ENCODE peak calls at places on chromosome 15, in nine cellular contexts. W, S, F, M, G, I, P, R and U are unnamed samples.

GRCh38 chr15:59553879-59554735 is 57.5 kb upstream of the GCNT3 start:
- DNase-seq in W (peak; percentile 5), S (peak; percentile 84), F (no peak), M (no peak), G (no peak), I (no peak), P (peak; percentile 77), R (no peak), U (no peak)

GRCh38 chr15:40443255-40443654 is 2.5 kb downstream of the BAHD1 start:
- DNase-seq in W (no peak), S (no peak), F (no peak), M (no peak), G (no peak), I (no peak), P (no peak), R (no peak), U (no peak)

GRCh38 chr15:69679623-69680228 is 227.1 kb downstream of the RPLP1 start:
- DNase-seq in W (no peak), S (no peak), F (no peak), M (no peak), G (no peak), I (no peak), P (no peak), R (no peak), U (no peak)

GRCh38 chr15:69760890-69761568 is 308.4 kb downstream of the RPLP1 start:
- DNase-seq in W (peak; percentile 81), S (peak; percentile 99), F (peak; percentile 15), M (peak; percentile 70), G (peak; percentile 8), I (peak; percentile 99), P (peak; percentile 86), R (peak; percentile 54), U (peak; percentile 94)

GRCh38 chr15:82660378-82660777 is 13.2 kb upstream of the CPEB1 start:
- DNase-seq in W (no peak), S (no peak), F (no peak), M (no peak), G (no peak), I (no peak), P (no peak), R (no peak), U (no peak)

GRCh38 chr15:57445872-57446271 is 69.6 kb downstream of the CGNL1 start:
- DNase-seq in W (no peak), S (peak; percentile 36), F (no peak), M (no peak), G (peak; percentile 45), I (peak; percentile 13), P (no peak), R (no peak), U (no peak)

GRCh38 chr15:70562906-70563305 is 200.5 kb downstream of the UACA start:
- DNase-seq in W (peak; percentile 22), S (no peak), F (no peak), M (no peak), G (no peak), I (no peak), P (no peak), R (no peak), U (no peak)

GRCh38 chr15:63292241-63292640 is 14.8 kb downstream of the APH1B start:
- DNase-seq in W (no peak), S (no peak), F (no peak), M (no peak), G (no peak), I (no peak), P (no peak), R (no peak), U (no peak)

GRCh38 chr15:76973362-76973743 is 21.6 kb upstream of the PSTPIP1 start:
- DNase-seq in W (no peak), S (peak; percentile 16), F (peak; percentile 50), M (peak; percentile 60), G (peak; percentile 59), I (peak; percentile 20), P (peak; percentile 17), R (no peak), U (peak; percentile 57)

GRCh38 chr15:77482570-77482969 is 61.9 kb downstream of the HMG20A start:
- DNase-seq in W (no peak), S (peak; percentile 90), F (no peak), M (no peak), G (peak; percentile 39), I (peak; percentile 86), P (peak; percentile 63), R (no peak), U (no peak)

GRCh38 chr15:88704791-88705768 is 66.3 kb downstream of the ISG20 start:
- DNase-seq in W (peak; percentile 83), S (peak; percentile 55), F (peak; percentile 44), M (no peak), G (peak; percentile 46), I (no peak), P (no peak), R (peak; percentile 41), U (peak; percentile 82)

GRCh38 chr15:57306944-57307411 is 69.3 kb upstream of the CGNL1 start:
- DNase-seq in W (peak; percentile 65), S (no peak), F (no peak), M (no peak), G (no peak), I (no peak), P (no peak), R (no peak), U (no peak)

GRCh38 chr15:68797589-68798377 is 22.9 kb downstream of the ANP32A start:
- DNase-seq in W (peak; percentile 50), S (no peak), F (peak; percentile 50), M (no peak), G (no peak), I (no peak), P (no peak), R (no peak), U (no peak)

GRCh38 chr15:74727727-74728126 is 2.4 kb upstream of the CYP1A1 start:
- DNase-seq in W (no peak), S (no peak), F (peak; percentile 62), M (no peak), G (no peak), I (no peak), P (no peak), R (peak; percentile 18), U (no peak)

GRCh38 chr15:93865610-93866009 is 365.8 kb upstream of the MCTP2 start:
- DNase-seq in W (no peak), S (no peak), F (peak; percentile 21), M (no peak), G (no peak), I (no peak), P (no peak), R (no peak), U (no peak)

GRCh38 chr15:31892513-31892912 is 137.8 kb upstream of the CHRNA7 start:
- DNase-seq in W (no peak), S (no peak), F (no peak), M (no peak), G (no peak), I (no peak), P (no peak), R (no peak), U (no peak)

GRCh38 chr15:83207622-83208356 is at the start of gene HDGFL3:
- DNase-seq in W (peak; percentile 81), S (peak; percentile 60), F (peak; percentile 75), M (peak; percentile 71), G (peak; percentile 71), I (peak; percentile 39), P (peak; percentile 59), R (peak; percentile 46), U (peak; percentile 74)

GRCh38 chr15:100889359-100890058 is 9.9 kb downstream of the ALDH1A3 start:
- DNase-seq in W (peak; percentile 85), S (peak; percentile 83), F (peak; percentile 56), M (no peak), G (no peak), I (peak; percentile 85), P (peak; percentile 68), R (no peak), U (peak; percentile 86)

GRCh38 chr15:52290329-52290728 is 5.3 kb downstream of the MYO5C start:
- DNase-seq in W (no peak), S (no peak), F (no peak), M (no peak), G (no peak), I (no peak), P (no peak), R (no peak), U (no peak)

GRCh38 chr15:39438795-39439577 is 141.9 kb upstream of the THBS1 start:
- DNase-seq in W (no peak), S (peak; percentile 58), F (no peak), M (peak; percentile 46), G (no peak), I (peak; percentile 40), P (peak; percentile 63), R (no peak), U (no peak)
- H3K36me3 ChIP-seq in W (no peaks in the 10 kb centered on the region), S (no peaks in the 10 kb centered on the region), F (no peaks in the 10 kb centered on the region), M (no peaks in the 10 kb centered on the region), G (no peaks in the 10 kb centered on the region), I (no peaks in the 10 kb centered on the region), P (no peaks in the 10 kb centered on the region), R (no peaks in the 10 kb centered on the region), U (no peaks in the 10 kb centered on the region)

DNA sequence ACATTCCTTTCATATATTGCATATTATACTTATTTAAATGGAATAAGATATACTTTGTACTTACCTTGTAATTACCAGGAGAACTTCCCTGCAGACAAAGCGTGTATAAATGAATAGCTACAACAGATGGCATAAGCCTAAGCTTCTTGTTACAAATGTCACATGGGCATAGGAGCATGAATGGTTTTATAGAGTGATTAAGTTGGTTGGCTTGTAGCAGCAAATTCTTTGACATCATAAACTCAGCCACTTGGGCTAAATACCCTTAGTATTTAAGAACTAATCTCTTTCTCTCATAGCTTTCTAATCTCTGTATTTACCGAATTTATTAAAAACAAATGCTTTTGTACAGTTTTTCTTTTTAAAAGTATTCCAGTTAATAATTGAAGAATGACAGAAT is at the start of gene UBAP1L:
- DNase-seq in W (no peak), S (no peak), F (no peak), M (no peak), G (peak; percentile 12), I (no peak), P (no peak), R (no peak), U (no peak)
- H3K36me3 ChIP-seq in W (peaks cover 21% of the 10 kb centered on the region), S (peaks cover 11% of the 10 kb centered on the region), F (peaks cover 59% of the 10 kb centered on the region), M (peaks cover 89% of the 10 kb centered on the region), G (peaks cover 33% of the 10 kb centered on the region), I (peaks cover 30% of the 10 kb centered on the region), P (peaks cover 14% of the 10 kb centered on the region), R (peaks cover 88% of the 10 kb centered on the region), U (peaks cover 58% of the 10 kb centered on the region)

GRCh38 chr15:42528970-42529369 is 19.6 kb downstream of the LRRC57 start:
- DNase-seq in W (no peak), S (no peak), F (no peak), M (no peak), G (no peak), I (peak; percentile 45), P (no peak), R (no peak), U (no peak)
- H3K36me3 ChIP-seq in W (peaks cover 8% of the 10 kb centered on the region), S (peaks cover 2% of the 10 kb centered on the region), F (peaks cover 49% of the 10 kb centered on the region), M (peaks cover 70% of the 10 kb centered on the region), G (peaks cover 47% of the 10 kb centered on the region), I (peaks cover 29% of the 10 kb centered on the region), P (peaks cover 2% of the 10 kb centered on the region), R (peaks cover 91% of the 10 kb centered on the region), U (no peaks in the 10 kb centered on the region)

DNA sequence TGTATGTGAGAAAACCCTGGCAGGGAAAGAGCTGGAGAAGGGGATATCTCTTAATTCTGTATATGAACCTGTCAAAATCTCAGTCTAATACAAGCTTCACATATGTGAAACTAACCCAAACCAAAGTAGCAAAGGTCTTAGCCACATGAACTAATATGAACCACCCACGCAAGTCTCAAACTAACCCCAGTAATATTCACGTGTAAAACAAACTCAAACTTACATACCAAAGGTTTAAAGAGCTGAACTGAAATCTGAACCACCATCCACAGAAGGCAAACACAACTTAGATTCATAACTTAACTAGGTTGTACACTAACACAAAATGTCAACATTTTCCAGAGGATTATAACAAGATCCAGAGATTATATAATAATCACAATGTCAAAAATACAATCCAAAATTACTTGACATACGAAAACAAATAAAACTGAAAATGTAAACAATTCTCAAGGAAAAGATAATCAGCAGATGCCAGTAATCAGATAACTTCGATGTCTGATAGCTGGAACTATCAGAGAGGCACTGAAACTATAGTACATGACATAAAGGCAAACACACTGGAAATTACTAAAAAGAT is 64.1 kb downstream of the VPS13C start:
- DNase-seq in W (no peak), S (peak; percentile 3), F (no peak), M (no peak), G (no peak), I (peak; percentile 12), P (no peak), R (no peak), U (no peak)
- H3K36me3 ChIP-seq in W (no peaks in the 10 kb centered on the region), S (no peaks in the 10 kb centered on the region), F (peaks cover 9% of the 10 kb centered on the region), M (peaks cover 27% of the 10 kb centered on the region), G (no peaks in the 10 kb centered on the region), I (no peaks in the 10 kb centered on the region), P (no peaks in the 10 kb centered on the region), R (peaks cover 58% of the 10 kb centered on the region), U (no peaks in the 10 kb centered on the region)